ENCODE peak calls at places on chromosomes 16 and 17, in seven cellular contexts. A, N, P, C, K, D and R are unnamed samples. For H3K4me1, the result is how much of the 10 kb centered on the place peaks cover.

GRCh38 chr17:65228734-65229390 is 91.7 kb downstream of the RGS9 start:
- DNase-seq in A (peak), K (no peak), P (no peak), N (peak), D (no peak), C (no peak), R (peak)

GRCh38 chr16:47734987-47735594 is 274.0 kb downstream of the PHKB start:
- DNase-seq in N (peak), K (no peak), P (no peak), D (no peak), A (no peak), C (no peak), R (no peak)

GRCh38 chr17:43572368-43572980 is 26.3 kb upstream of the ETV4 start:
- DNase-seq in D (no peak), K (no peak), A (no peak), P (no peak), N (no peak), C (no peak), R (no peak)

GRCh38 chr16:35626051-35626450 is 2166.6 kb downstream of the TP53TG3F start:
- DNase-seq in C (no peak), A (no peak), N (no peak), P (no peak), D (no peak), K (no peak), R (no peak)

GRCh38 chr17:17778308-17779014 is 58.3 kb downstream of the SREBF1 start:
- DNase-seq in K (no peak), A (no peak), C (peak), P (peak), N (peak), D (no peak), R (no peak)

GRCh38 chr16:57112403-57113041 is 20.1 kb downstream of the CPNE2 start:
- DNase-seq in D (no peak), K (no peak), N (no peak), C (no peak), A (no peak), P (no peak), R (no peak)

GRCh38 chr16:24589997-24590396 is 50.6 kb downstream of the RBBP6 start:
- DNase-seq in C (no peak), N (no peak), K (no peak), D (no peak), P (no peak), A (peak), R (peak)

GRCh38 chr16:21302454-21302853 is 24.4 kb upstream of the CRYM start:
- DNase-seq in N (no peak), K (no peak), D (no peak), P (no peak), A (no peak), C (no peak), R (peak)

GRCh38 chr16:7342598-7342997 is 10.0 kb downstream of the RBFOX1 start:
- DNase-seq in K (no peak), N (no peak), D (no peak), C (no peak), P (no peak), A (no peak), R (no peak)

GRCh38 chr17:30415491-30415890 is 36.8 kb downstream of the CPD start:
- DNase-seq in A (no peak), N (no peak), P (no peak), D (no peak), C (no peak), K (no peak), R (no peak)

GRCh38 chr17:52136173-52136572 is 22.3 kb downstream of the CA10 start:
- DNase-seq in P (no peak), A (no peak), C (no peak), N (no peak), D (no peak), K (no peak), R (no peak)

GRCh38 chr16:69520800-69521602 is 44.8 kb upstream of the NFAT5 start:
- DNase-seq in C (no peak), K (no peak), A (no peak), P (no peak), N (no peak), D (peak), R (no peak)

GRCh38 chr17:4509402-4509801 is 10.7 kb downstream of the SPNS2 start:
- DNase-seq in N (no peak), K (no peak), A (no peak), C (no peak), P (no peak), D (peak), R (no peak)

GRCh38 chr16:64589836-64590235 is 532.0 kb downstream of the CDH11 start:
- DNase-seq in P (no peak), D (no peak), C (no peak), N (no peak), K (no peak), A (no peak), R (peak)

GRCh38 chr16:2428051-2428786 is 1.0 kb upstream of the CCNF start:
- DNase-seq in N (peak), A (no peak), K (no peak), C (peak), P (no peak), D (peak), R (no peak)

GRCh38 chr16:23920899-23921298 is 85.1 kb downstream of the PRKCB start:
- DNase-seq in N (no peak), C (no peak), A (no peak), K (no peak), D (no peak), P (no peak), R (no peak)

GRCh38 chr17:4945176-4945943 is 3.0 kb downstream of the PFN1 start:
- DNase-seq in K (no peak), A (peak), N (peak), C (peak), D (peak), P (peak), R (peak)

GRCh38 chr16:64453643-64454042 is 668.2 kb downstream of the CDH11 start:
- DNase-seq in C (no peak), P (no peak), A (no peak), N (no peak), K (no peak), D (peak), R (no peak)

GRCh38 chr17:58127846-58128245 is 20.3 kb upstream of the OR4D1 start:
- DNase-seq in A (no peak), P (no peak), D (no peak), K (no peak), N (no peak), C (no peak), R (no peak)

GRCh38 chr17:58117382-58117781 is 30.8 kb upstream of the OR4D1 start:
- DNase-seq in K (no peak), P (no peak), C (no peak), A (no peak), N (no peak), D (no peak), R (no peak)

GRCh38 chr17:58120195-58120822 is 27.9 kb upstream of the OR4D1 start:
- DNase-seq in K (no peak), N (no peak), D (peak), P (no peak), A (peak), C (peak), R (no peak)

GRCh38 chr17:58119491-58119890 is 28.7 kb upstream of the OR4D1 start:
- DNase-seq in D (no peak), N (no peak), K (no peak), A (no peak), C (no peak), P (no peak), R (no peak)

GRCh38 chr17:58121925-58122324 is 26.3 kb upstream of the OR4D1 start:
- DNase-seq in P (no peak), K (no peak), N (no peak), D (peak), A (no peak), C (no peak), R (no peak)
- TF ChIP-seq CTCF in P (no peak), K (no peak), N (no peak), D (peak), A (no peak), C (no peak), R (peak)

GRCh38 chr17:79796570-79797491 is at the start of gene CBX8:
- DNase-seq in P (peak), N (peak), D (peak), K (peak), C (peak), A (peak), R (peak)

GRCh38 chr17:79792984-79793923 is 3.6 kb downstream of the CBX8 start:
- DNase-seq in D (no peak), P (no peak), A (no peak), K (no peak), C (no peak), N (no peak), R (no peak)

GRCh38 chr17:79795795-79796569 is 895 bp downstream of the CBX8 start:
- DNase-seq in K (no peak), A (no peak), D (no peak), C (no peak), P (no peak), N (no peak), R (no peak)

GRCh38 chr17:79793924-79794304 is 3.0 kb downstream of the CBX8 start:
- DNase-seq in D (no peak), A (peak), C (no peak), K (no peak), N (no peak), P (no peak), R (no peak)

GRCh38 chr17:79794659-79795511 is 2.0 kb downstream of the CBX8 start:
- DNase-seq in A (no peak), K (no peak), D (no peak), P (no peak), C (no peak), N (no peak), R (no peak)
- H3K4me1 ChIP-seq in A (under half), K (under half), D (under half), P (under half), C (under half), N (under half), R (under half)

GRCh38 chr17:75012320-75013076 is at the start of gene MRPL58:
- DNase-seq in N (peak), A (peak), K (peak), C (peak), P (peak), D (peak), R (peak)
- TF ChIP-seq CTCF in N (peak), A (peak), K (peak), C (peak), P (peak), D (peak), R (peak)

GRCh38 chr16:85056211-85056748 is 28.7 kb downstream of the KIAA0513 start:
- DNase-seq in D (no peak), P (no peak), K (no peak), A (peak), C (no peak), N (no peak), R (no peak)
- H3K4me1 ChIP-seq in D (under half), P (under half), K (under half), A (under half), C (under half), N (under half), R (under half)

DNA sequence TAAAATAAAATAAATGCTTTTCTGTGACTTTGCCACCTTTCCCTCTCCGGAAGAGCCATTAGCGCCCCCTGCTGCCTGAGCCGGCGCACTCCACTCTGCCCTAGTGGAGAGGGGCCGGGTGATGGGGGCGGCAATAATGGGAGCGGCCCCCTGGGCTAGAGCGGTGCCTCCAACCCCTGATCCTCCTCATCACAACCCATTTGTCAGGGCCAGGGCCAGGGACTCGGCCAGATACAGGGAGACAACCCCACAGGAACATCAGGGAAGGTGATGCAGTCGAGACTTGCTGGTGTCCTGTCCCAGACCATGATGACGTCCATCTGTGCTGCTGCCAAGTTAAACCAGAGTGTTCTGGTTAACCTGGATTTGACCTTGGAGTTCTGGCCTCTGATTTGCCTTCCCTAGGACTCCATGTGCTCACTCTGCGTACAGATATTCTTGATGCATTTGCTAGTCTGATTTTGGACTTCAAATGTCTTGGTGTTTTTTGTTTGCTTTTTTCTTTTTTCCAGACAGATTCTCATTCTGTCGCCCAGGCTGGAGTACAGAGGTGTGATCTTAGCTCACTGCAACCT is 46.1 kb upstream of the BPTF start:
- DNase-seq in C (peak), D (peak), K (no peak), N (peak), P (peak), A (peak), R (no peak)
- TF ChIP-seq CTCF in C (peak), D (peak), K (no peak), N (no peak), P (no peak), A (peak), R (peak)

GRCh38 chr17:77933777-77934398 is 24.6 kb upstream of the TNRC6C start:
- DNase-seq in P (no peak), K (no peak), N (no peak), C (no peak), D (no peak), A (no peak), R (no peak)

GRCh38 chr17:77929871-77930436 is 28.5 kb upstream of the TNRC6C start:
- DNase-seq in A (no peak), D (no peak), C (no peak), K (no peak), P (no peak), N (no peak), R (no peak)

GRCh38 chr17:77929180-77929564 is 29.3 kb upstream of the TNRC6C start:
- DNase-seq in N (no peak), K (no peak), D (no peak), C (no peak), A (no peak), P (no peak), R (no peak)

GRCh38 chr17:77928519-77929179 is 29.9 kb upstream of the TNRC6C start:
- DNase-seq in D (no peak), C (no peak), P (no peak), K (no peak), A (no peak), N (no peak), R (no peak)

GRCh38 chr17:77930780-77931768 is 27.4 kb upstream of the TNRC6C start:
- DNase-seq in C (no peak), P (no peak), K (no peak), N (no peak), D (no peak), A (no peak), R (no peak)
- H3K4me1 ChIP-seq in C (under half), P (under half), K (under half), N (under half), D (under half), A (under half), R (under half)

DNA sequence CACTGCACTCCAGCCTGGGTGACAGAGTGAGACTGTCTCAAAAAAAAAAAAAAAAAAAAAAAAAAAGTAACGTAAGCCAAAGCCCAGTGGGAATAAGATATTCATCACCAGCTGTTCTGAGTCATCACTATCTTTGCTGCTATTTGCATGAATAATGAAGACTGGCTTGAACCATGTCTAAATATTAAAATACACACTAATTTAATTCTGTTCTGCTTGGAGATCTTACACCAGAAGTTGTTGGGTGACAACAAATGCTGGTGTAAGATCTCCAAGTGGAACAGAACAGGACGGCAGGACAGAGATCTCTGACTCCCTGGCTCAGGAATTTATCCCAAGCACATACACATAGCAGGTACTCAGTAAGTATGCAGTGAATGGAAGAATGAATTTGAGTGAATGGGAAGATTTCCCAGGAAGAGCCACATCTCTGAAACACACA is 19.6 kb downstream of the DNAH17 start:
- DNase-seq in D (no peak), C (no peak), P (no peak), A (no peak), N (no peak), K (no peak), R (peak)
- TF ChIP-seq CTCF in D (no peak), C (no peak), P (no peak), A (no peak), N (no peak), K (no peak), R (no peak)